ENCODE peak calls at places on chromosomes 4 and X, in four cellular contexts. F, Q, E and I are unnamed samples.

GRCh38 chrX:96591418-96591817 is 93.2 kb upstream of the DIAPH2 start:
- DNase-seq in Q (no peak), E (no peak), F (no peak), I (no peak)

GRCh38 chr4:8534129-8534528 is 46.1 kb upstream of the GPR78 start:
- DNase-seq in E (peak; percentile 58), F (peak; percentile 66), Q (no peak), I (peak; percentile 83)

GRCh38 chr4:5993876-5994811 is 24.1 kb downstream of the C4orf50 start:
- DNase-seq in Q (no peak), E (no peak), F (no peak), I (peak; percentile 24)

GRCh38 chr4:8050180-8050554 is 108.4 kb downstream of the ABLIM2 start:
- DNase-seq in Q (no peak), E (no peak), F (no peak), I (no peak)

GRCh38 chr4:32824321-32824720 is 2104.2 kb downstream of the PCDH7 start:
- DNase-seq in Q (no peak), E (no peak), F (no peak), I (no peak)

GRCh38 chr4:106522839-106523238 is 154.3 kb upstream of the GIMD1 start:
- DNase-seq in F (peak; percentile 1), Q (no peak), E (no peak), I (no peak)

GRCh38 chr4:121057466-121057911 is 14.8 kb downstream of the NDNF start:
- DNase-seq in E (no peak), Q (peak; percentile 23), F (no peak), I (no peak)

GRCh38 chr4:91488946-91489345 is 814.8 kb upstream of the GRID2 start:
- DNase-seq in Q (no peak), F (no peak), E (no peak), I (no peak)

GRCh38 chrX:22135994-22136684 is 104.0 kb downstream of the PHEX start:
- DNase-seq in E (no peak), Q (peak; percentile 42), F (peak; percentile 60), I (no peak)

GRCh38 chr4:1851575-1852415 is 4.2 kb downstream of the LETM1 start:
- DNase-seq in E (no peak), Q (no peak), F (no peak), I (no peak)

GRCh38 chrX:109732319-109732779 is 708 bp downstream of the ACSL4 start:
- DNase-seq in Q (no peak), E (peak; percentile 45), F (peak; percentile 59), I (peak; percentile 27)

GRCh38 chrX:6325437-6325836 is 96.8 kb upstream of the NLGN4X start:
- DNase-seq in F (no peak), Q (no peak), E (no peak), I (peak; percentile 31)

GRCh38 chr4:159435561-159436023 is 332.7 kb downstream of the RAPGEF2 start:
- DNase-seq in Q (no peak), E (no peak), F (no peak), I (no peak)

GRCh38 chrX:116232833-116233232 is 62.3 kb downstream of the AGTR2 start:
- DNase-seq in Q (no peak), E (no peak), F (peak; percentile 4), I (no peak)

GRCh38 chrX:39301041-39301440 is 499.8 kb downstream of the MID1IP1 start:
- DNase-seq in E (no peak), Q (no peak), F (no peak), I (no peak)

GRCh38 chrX:10007604-10008003 is 40.4 kb downstream of the CLDN34 start:
- DNase-seq in E (no peak), Q (no peak), F (peak; percentile 73), I (no peak)

GRCh38 chr4:6902318-6903042 is 7.1 kb upstream of the TBC1D14 start:
- DNase-seq in Q (no peak), E (no peak), F (no peak), I (no peak)

GRCh38 chr4:103425406-103425805 is 227.3 kb upstream of the CENPE start:
- DNase-seq in E (no peak), F (no peak), Q (no peak), I (no peak)

GRCh38 chrX:31969714-31970113 is 897.9 kb upstream of the FTHL17 start:
- DNase-seq in E (no peak), F (no peak), Q (no peak), I (no peak)

GRCh38 chrX:599837-600715 is 30.5 kb upstream of the SHOX start:
- DNase-seq in F (no peak), E (peak; percentile 54), Q (no peak), I (peak; percentile 76)

GRCh38 chr4:929970-930625 is 2.0 kb downstream of the GAK start:
- DNase-seq in F (peak; percentile 71), Q (no peak), E (no peak), I (no peak)

GRCh38 chr4:2833671-2834000 is 10.0 kb upstream of the ADD1 start:
- DNase-seq in F (no peak), Q (no peak), E (no peak), I (peak; percentile 21)

GRCh38 chr4:149426461-149426860 is 389.2 kb downstream of the IQCM start:
- DNase-seq in F (peak; percentile 35), E (no peak), Q (no peak), I (no peak)

GRCh38 chr4:185504098-185505047 is 30.9 kb downstream of the PDLIM3 start:
- DNase-seq in Q (no peak), E (no peak), F (peak; percentile 75), I (no peak)

GRCh38 chrX:15816886-15817285 is 26.6 kb downstream of the ZRSR2 start:
- DNase-seq in F (no peak), E (no peak), Q (no peak), I (peak; percentile 32)

GRCh38 chr4:67565284-67565683 is 6.8 kb downstream of the STAP1 start:
- DNase-seq in Q (no peak), F (peak; percentile 22), E (no peak), I (no peak)

GRCh38 chr4:180828455-180829018 is 1414.7 kb upstream of the TENM3 start:
- DNase-seq in Q (peak; percentile 40), F (peak; percentile 83), E (no peak), I (no peak)

DNA sequence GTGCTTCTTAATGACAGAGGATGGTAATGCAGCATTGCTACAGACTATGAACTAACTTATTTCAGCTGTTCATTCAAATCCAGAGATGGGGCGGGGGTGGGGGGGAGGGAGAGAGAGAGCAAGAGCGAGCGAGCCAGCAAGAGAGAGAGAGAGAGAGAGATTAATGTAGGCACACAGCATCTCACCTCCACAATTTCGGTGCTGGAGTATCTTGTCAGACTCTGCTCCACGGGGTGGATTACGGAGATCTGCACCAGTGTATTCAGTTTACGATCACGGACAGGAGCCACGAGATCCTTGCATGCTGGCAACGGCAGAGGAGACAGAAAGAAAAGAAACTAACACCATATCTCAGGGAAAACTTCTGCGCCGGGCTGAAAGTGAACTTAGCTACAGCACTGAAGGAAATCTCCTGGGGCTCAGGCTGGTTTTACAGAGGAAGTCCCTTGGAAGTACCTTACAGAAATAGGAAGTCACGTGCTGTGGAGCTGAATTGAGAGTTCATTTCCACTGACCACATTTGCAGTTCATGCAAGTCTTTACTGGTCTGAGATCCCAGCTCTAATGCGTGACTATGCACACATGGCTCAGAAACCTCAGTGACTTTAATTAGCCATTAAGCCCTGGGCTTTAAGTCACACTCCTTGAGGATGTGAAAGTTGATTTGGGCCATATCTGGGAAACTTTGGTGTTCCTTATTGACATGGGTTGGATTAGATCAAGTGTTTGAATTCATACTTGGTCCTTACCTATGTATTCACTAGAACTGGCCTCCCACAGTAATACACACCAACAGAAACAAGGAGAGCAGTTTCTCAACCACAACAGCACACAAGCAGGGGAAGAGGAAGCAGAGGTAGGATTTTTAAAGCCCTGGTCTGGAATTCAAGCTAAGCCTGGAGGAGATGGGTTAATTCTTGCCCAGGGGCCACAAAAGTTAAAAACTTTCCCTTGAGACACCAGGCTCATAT is 440.8 kb downstream of the INPP4B start:
- DNase-seq in Q (peak; percentile 15), F (peak; percentile 68), E (no peak), I (peak; percentile 30)
- H3K14ac ChIP-seq in Q (no peak overlapping the region), F (peak overlapping the region; percentile 98), E (no peak overlapping the region), I (no peak overlapping the region)

DNA sequence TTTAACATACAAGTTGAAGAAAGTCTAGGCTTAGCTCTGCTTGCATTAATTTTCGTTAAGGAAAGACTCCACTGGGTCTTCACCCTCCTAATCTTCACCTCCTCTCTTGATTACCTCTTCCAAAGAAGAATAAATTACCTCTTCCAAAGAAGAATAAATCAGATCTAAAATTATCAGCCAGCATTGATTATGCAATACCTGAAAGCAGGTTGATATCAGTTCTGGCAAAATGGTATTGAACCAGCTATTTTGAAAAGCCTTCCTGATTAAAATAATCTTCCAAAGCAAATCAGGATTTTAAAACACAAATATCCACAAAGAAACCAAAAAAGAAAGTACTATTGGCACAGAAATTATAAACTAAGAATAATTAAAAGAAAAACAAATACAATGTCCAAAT is 36.9 kb downstream of the CDKL2 start:
- DNase-seq in F (no peak), E (no peak), Q (no peak), I (no peak)
- H2BK15ac ChIP-seq in F (no peak overlapping the region), E (no peak overlapping the region), Q (no peak overlapping the region), I (no peak overlapping the region)

DNA sequence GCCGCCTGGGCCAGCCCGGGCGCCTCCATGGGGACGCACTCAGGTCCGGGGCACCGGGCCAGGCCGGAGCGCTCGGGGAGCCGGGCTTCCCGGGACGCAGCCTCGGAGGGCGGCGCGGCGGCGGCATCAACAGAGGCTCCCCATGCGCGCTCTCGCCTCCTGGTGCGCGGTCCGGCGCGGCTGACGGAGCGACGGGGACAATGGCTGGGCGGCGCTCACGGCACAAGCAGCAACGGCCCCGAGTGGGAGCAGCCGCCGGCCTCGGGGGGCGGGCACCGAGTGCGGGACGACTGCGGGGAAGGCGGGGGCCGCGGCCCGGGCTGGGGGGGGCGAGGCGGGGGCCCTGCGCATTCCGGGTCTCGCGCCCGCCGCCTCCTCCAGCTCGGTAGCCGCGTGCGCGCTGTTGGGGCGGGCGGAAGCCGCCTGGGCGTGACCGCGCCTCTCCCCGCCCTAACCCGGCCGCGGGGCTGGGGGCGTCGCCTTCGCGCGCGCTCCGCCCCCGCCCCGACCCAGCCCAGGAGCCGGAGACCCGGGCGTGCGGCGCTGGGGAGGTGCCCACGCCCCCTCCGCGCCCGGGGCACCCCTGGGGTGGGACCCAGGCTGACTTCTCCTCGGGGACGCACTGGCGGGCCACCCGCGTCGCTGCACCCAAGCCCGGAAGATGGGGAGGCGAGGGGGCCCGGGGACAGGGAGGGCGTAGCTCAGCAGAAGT is at the start of gene PRKX:
- DNase-seq in Q (no peak), E (peak; percentile 60), F (peak; percentile 36), I (peak; percentile 69)
- H2BK120ac ChIP-seq in Q (no peak within 1 kb of the TSS), E (no peak within 1 kb of the TSS), F (peak within 1 kb of the TSS; percentile 32), I (no peak within 1 kb of the TSS)

GRCh38 chr4:18034099-18034498 is 12.5 kb upstream of the LCORL start:
- DNase-seq in F (no peak), E (no peak), Q (no peak), I (no peak)
- H3K14ac ChIP-seq in F (no peak overlapping the region), E (no peak overlapping the region), Q (no peak overlapping the region), I (no peak overlapping the region)

DNA sequence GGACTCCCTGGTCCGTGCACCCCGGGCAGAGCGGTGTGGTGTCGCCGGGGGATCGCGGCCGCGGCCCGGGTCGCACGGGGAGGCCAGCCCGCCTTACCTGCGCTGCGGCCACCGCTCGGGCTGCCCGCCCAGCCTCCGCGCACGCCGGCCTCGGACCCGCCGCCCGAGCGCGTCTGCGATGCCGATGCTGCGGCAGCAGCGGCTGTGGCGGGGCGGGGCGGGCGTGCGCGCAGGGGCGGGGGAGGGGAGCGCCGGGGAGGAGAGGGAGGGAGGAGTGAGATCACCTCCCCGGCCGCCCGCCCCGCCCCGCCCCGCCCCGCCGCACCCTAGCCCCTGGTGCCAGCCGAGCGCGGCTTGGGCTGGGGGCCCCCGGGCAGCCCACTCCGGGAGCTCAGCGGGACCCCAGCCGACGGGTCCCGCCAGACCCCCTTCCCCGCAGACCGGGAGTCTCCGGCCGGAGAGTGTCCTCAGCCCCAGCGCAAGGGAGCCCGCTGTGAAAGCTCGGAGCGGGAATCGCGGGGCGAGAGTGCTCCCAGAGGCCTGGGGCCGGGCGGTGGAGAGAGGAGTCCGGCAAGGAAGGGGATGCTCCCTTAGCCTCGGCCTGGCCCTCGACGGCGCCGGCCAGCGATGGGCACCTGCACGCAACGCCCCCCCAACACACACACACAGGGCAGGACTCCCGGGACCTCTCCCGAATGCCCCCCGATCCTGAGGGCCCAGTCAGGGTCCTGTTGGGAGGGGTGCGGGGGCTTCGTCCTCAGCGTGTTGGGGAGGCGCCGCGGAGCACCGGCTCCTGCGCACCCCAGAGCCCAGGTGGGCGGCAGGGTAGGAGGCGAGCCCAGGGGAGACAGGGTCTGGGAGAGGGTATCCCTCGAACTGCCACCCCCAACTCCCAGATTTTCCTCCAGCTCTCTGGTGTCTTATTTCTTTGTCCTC is at the start of gene L1CAM:
- DNase-seq in Q (no peak), E (no peak), F (no peak), I (peak; percentile 58)
- H2BK15ac ChIP-seq in Q (no peak within 1 kb of the TSS), E (no peak within 1 kb of the TSS), F (no peak within 1 kb of the TSS), I (no peak within 1 kb of the TSS)